ENCODE peak calls at places on chromosomes 16 and 17, in four cellular contexts. E is H1, D is IMR-90, Z is mesenchymal stem cell. G is an unnamed sample.

GRCh38 chr16:87550510-87550961 is 51.8 kb upstream of the JPH3 start:
- DNase-seq in E (peak), D (no peak), Z (no peak), G (peak)

GRCh38 chr17:63116967-63117366 is 150.9 kb downstream of the TANC2 start:
- DNase-seq in E (no peak), D (peak), Z (peak), G (peak)

GRCh38 chr17:59892251-59892848 is 393 bp downstream of the TUBD1 start:
- DNase-seq in E (no peak), D (no peak), Z (no peak), G (no peak)

GRCh38 chr16:56198044-56198754 is 6.9 kb downstream of the GNAO1 start:
- DNase-seq in E (no peak), D (no peak), Z (no peak), G (no peak)

GRCh38 chr17:79011451-79012147 is 2.0 kb upstream of the CANT1 start:
- DNase-seq in E (no peak), D (peak), Z (peak), G (no peak)

GRCh38 chr17:46013502-46014165 is 14.6 kb downstream of the STH start:
- DNase-seq in E (no peak), D (peak), Z (no peak), G (no peak)

GRCh38 chr16:71927383-71927782 is 32.1 kb downstream of the IST1 start:
- DNase-seq in E (no peak), D (peak), Z (peak), G (no peak)

GRCh38 chr16:4744758-4745569 is 10.6 kb downstream of the DNAAF8 start:
- DNase-seq in E (no peak), D (no peak), Z (no peak), G (no peak)

GRCh38 chr17:69967910-69968411 is 107.1 kb upstream of the KCNJ16 start:
- DNase-seq in E (no peak), D (peak), Z (peak), G (no peak)

GRCh38 chr17:50923611-50924010 is 57.5 kb upstream of the TOB1 start:
- DNase-seq in E (no peak), D (no peak), Z (no peak), G (no peak)

GRCh38 chr16:64468515-64469090 is 653.3 kb downstream of the CDH11 start:
- DNase-seq in E (no peak), D (no peak), Z (no peak), G (no peak)

DNA sequence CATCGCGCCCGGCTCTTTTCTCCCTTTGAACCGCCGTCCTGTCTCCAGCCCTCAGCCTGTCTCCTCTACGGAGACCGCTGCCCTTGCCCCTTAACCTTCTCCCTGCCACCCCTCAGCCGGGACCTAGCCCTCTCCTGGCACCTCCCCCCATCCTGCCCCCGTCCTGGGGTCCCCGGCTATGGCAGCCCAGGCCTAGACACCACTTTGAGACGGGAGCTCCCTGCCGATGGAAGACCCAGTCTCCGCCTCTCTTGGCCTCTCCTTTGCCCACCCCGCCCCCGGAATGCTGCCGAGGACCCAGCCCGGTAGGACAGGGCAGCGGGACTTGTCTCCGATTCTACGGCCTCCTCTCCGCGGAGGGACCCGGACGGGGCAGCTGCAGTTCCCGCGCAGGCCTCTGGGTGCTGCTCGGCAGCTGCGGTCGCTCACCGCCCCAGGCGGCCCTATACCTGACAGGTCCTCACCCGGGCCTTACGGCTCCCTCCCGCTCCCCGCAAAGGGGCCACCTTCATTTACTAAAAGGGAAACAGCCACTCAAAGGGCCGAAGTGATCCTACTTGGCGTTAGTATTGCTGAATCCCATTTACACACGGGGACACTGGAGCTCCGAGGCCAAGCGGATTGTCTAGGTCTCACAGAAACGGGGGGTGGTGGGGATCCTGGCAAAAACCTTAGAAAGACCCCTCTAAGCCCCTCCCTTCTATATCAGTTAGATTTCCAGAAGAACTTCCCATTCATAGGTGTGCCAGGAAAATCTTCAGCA is 32.6 kb upstream of the TAC4 start:
- DNase-seq in E (peak), D (peak), Z (peak), G (peak)
- H3K4me2 ChIP-seq in E (peak), D (no peak), Z (peak), G (peak)

DNA sequence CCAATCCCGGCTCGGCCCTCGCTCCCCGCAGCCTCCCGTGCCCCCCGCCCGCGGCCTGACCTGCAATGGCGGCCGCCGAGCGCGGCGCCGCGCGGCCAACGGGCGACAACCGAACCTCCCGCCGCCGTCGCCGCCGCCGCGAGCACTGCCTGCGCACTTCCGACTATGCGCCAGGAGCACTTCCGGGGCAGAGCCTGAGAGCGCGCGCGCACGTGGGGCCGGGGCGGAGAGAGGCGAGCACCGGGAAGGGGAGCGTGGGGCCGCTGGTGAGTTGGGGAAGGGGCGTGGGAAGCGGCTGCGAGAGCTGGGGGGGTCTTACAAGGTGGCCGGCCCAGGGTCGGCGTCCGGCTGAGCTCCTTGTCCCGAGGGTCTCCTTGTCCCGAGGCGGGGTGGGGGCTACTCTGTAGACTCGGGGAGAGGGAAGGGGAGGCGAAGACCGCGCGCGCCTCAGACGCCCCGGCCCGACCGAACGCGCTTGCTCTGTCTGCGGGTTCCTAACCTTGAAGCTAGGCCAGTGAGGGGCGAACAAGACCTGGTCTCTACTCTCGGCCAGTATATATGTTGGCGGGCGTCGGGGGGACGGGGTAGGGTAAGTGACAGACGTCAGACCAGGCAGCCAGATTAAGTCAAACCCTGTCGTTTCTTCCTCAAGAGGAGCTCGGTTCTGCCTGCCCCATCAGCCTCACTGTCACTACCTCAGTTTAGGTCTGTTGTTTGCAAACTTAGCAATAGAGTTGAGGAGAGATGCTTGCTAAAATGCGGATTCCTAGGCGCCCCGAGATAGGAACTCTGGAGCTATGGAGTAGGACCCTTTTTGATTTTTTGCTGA is at the start of the genes CHTF8 and UTP4:
- DNase-seq in E (no peak), D (peak), Z (peak), G (peak)
- H2BK15ac ChIP-seq in E (no peak), D (no peak), Z (peak), G (peak)

GRCh38 chr16:49563666-49564065 is 190.1 kb downstream of the C16orf78 start:
- DNase-seq in E (no peak), D (peak), Z (no peak), G (no peak)
- H3K4me2 ChIP-seq in E (no peak), D (no peak), Z (no peak), G (no peak)

GRCh38 chr17:65181237-65182061 is 44.3 kb downstream of the RGS9 start:
- DNase-seq in E (no peak), D (no peak), Z (no peak), G (no peak)
- H2BK15ac ChIP-seq in E (peak), D (peak), Z (no peak), G (no peak)

GRCh38 chr16:79288046-79288445 is 312.5 kb downstream of the MAF start:
- DNase-seq in E (no peak), D (no peak), Z (no peak), G (no peak)
- H3K4me2 ChIP-seq in E (no peak), D (no peak), Z (no peak), G (no peak)

G was measured in neuronal stem cell.